ENCODE peak calls at places on chromosomes 16 and 17, in seven cellular contexts. Y is ovary, H is suprapubic skin, J is prostate gland, A is body of pancreas, K is HCT116, T is heart left ventricle. X is an unnamed sample. For H3K4me1, the result is how much of the 10 kb centered on the place peaks cover.

GRCh38 chr17:74177018-74177450 is 26.4 kb upstream of the RPL38 start:
- DNase-seq in T (no peak), H (no peak), A (no peak), J (no peak), K (no peak), Y (no peak), X (peak)

GRCh38 chr16:50613281-50613991 is 65.2 kb downstream of the NKD1 start:
- DNase-seq in T (peak), J (peak), H (no peak), A (no peak), K (no peak), Y (peak), X (no peak)

GRCh38 chr17:10072086-10072485 is 126.3 kb downstream of the GAS7 start:
- DNase-seq in H (peak), A (no peak), Y (peak), T (no peak), J (no peak), K (no peak), X (no peak)

GRCh38 chr17:61561354-61561753 is 29.7 kb downstream of the NACA2 start:
- DNase-seq in T (no peak), Y (no peak), H (no peak), K (no peak), A (no peak), J (no peak), X (no peak)

GRCh38 chr16:88365244-88365865 is 17.4 kb upstream of the ZNF469 start:
- DNase-seq in A (no peak), T (no peak), Y (no peak), J (no peak), K (no peak), H (no peak), X (peak)

GRCh38 chr17:61064087-61064951 is 335.3 kb upstream of the TBX2 start:
- DNase-seq in J (no peak), A (no peak), T (no peak), K (no peak), Y (no peak), H (no peak), X (no peak)

GRCh38 chr17:62737513-62737912 is 70.6 kb downstream of the MARCHF10 start:
- DNase-seq in Y (no peak), A (no peak), T (no peak), J (no peak), K (no peak), H (no peak), X (no peak)

GRCh38 chr17:66255112-66255511 is 25.9 kb upstream of the APOH start:
- DNase-seq in A (peak), J (peak), T (peak), Y (peak), H (no peak), K (peak), X (no peak)

GRCh38 chr16:72482695-72483094 is 310.7 kb upstream of the PMFBP1 start:
- DNase-seq in A (no peak), Y (no peak), J (no peak), T (no peak), K (no peak), H (no peak), X (no peak)

GRCh38 chr16:82231021-82231787 is 61.2 kb upstream of the MPHOSPH6 start:
- DNase-seq in H (no peak), J (peak), T (no peak), K (no peak), A (peak), Y (no peak), X (no peak)

GRCh38 chr17:38579934-38580333 is 25.8 kb downstream of the SRCIN1 start:
- DNase-seq in Y (no peak), K (no peak), T (no peak), H (no peak), J (no peak), A (peak), X (no peak)

GRCh38 chr16:85448557-85449194 is 164.4 kb upstream of the GSE1 start:
- DNase-seq in A (peak), T (no peak), H (no peak), J (no peak), Y (no peak), K (no peak), X (peak)

GRCh38 chr17:21039839-21040575 is 2.8 kb downstream of the USP22 start:
- DNase-seq in A (peak), K (peak), Y (no peak), J (no peak), T (no peak), H (no peak), X (no peak)

GRCh38 chr16:6643083-6643686 is 689.5 kb upstream of the RBFOX1 start:
- DNase-seq in T (no peak), Y (peak), A (peak), H (no peak), K (no peak), J (peak), X (no peak)

GRCh38 chr17:39473310-39473709 is 12.0 kb downstream of the CDK12 start:
- DNase-seq in Y (no peak), K (no peak), H (no peak), J (no peak), T (no peak), A (no peak), X (no peak)

GRCh38 chr17:77345260-77345910 is 204.6 kb downstream of the SEC14L1 start:
- DNase-seq in A (no peak), J (no peak), H (no peak), K (no peak), T (peak), Y (no peak), X (no peak)

GRCh38 chr16:1428511-1428910 is 2.4 kb upstream of the PERCC1 start:
- DNase-seq in H (no peak), K (no peak), Y (no peak), T (no peak), J (no peak), A (no peak), X (peak)

GRCh38 chr17:2235792-2236365 is 67.7 kb downstream of the SMG6 start:
- DNase-seq in J (no peak), Y (no peak), T (peak), K (no peak), A (peak), H (no peak), X (no peak)

GRCh38 chr16:63426275-63426870 is 1390.1 kb upstream of the CDH8 start:
- DNase-seq in H (no peak), Y (no peak), J (no peak), T (no peak), K (no peak), A (no peak), X (no peak)

GRCh38 chr17:39996789-39997188 is 16.2 kb downstream of the PSMD3 start:
- DNase-seq in J (no peak), A (no peak), T (no peak), K (no peak), H (no peak), Y (no peak), X (peak)

GRCh38 chr16:79437764-79438728 is 162.5 kb downstream of the MAF start:
- DNase-seq in K (no peak), J (no peak), T (no peak), A (peak), Y (peak), H (no peak), X (no peak)

GRCh38 chr16:1794908-1795666 is 1.6 kb upstream of the IGFALS start:
- DNase-seq in H (peak), K (no peak), A (no peak), J (peak), T (no peak), Y (no peak), X (peak)

GRCh38 chr16:82694239-82694874 is 67.6 kb downstream of the CDH13 start:
- DNase-seq in Y (no peak), H (no peak), J (no peak), A (no peak), T (no peak), K (no peak), X (no peak)

GRCh38 chr17:38889745-38890409 is 20.0 kb downstream of the LASP1 start:
- DNase-seq in H (no peak), J (no peak), K (no peak), A (no peak), T (no peak), Y (no peak), X (no peak)

GRCh38 chr16:86504315-86505184 is 5.8 kb upstream of the FOXF1 start:
- DNase-seq in T (no peak), H (no peak), A (no peak), Y (no peak), K (no peak), J (no peak), X (no peak)

GRCh38 chr17:68346448-68346847 is 55.2 kb downstream of the ARSG start:
- DNase-seq in Y (no peak), H (no peak), T (peak), K (no peak), J (no peak), A (peak), X (peak)

GRCh38 chr16:2007081-2007836 is 2.4 kb downstream of the ZNF598 start:
- DNase-seq in H (no peak), Y (no peak), K (no peak), J (no peak), A (peak), T (no peak), X (peak)

GRCh38 chr17:64118452-64118979 is 11.4 kb downstream of the ERN1 start:
- DNase-seq in T (peak), J (peak), H (no peak), K (no peak), A (peak), Y (peak), X (no peak)

GRCh38 chr16:15765880-15766279 is 90.9 kb downstream of the MYH11 start:
- DNase-seq in J (peak), H (no peak), K (peak), Y (no peak), A (peak), T (peak), X (no peak)

GRCh38 chr16:69476920-69477418 is 52.5 kb downstream of the CYB5B start:
- DNase-seq in H (no peak), Y (no peak), A (no peak), T (no peak), K (peak), J (no peak), X (no peak)

GRCh38 chr16:23668873-23669272 is 9.8 kb upstream of the PLK1 start:
- DNase-seq in K (no peak), A (no peak), T (no peak), H (no peak), J (no peak), Y (no peak), X (no peak)

GRCh38 chr17:36623281-36623680 is 21.9 kb downstream of the MRM1 start:
- DNase-seq in Y (no peak), H (no peak), J (no peak), A (no peak), T (no peak), K (no peak), X (no peak)

GRCh38 chr16:28826141-28826540 is 3.3 kb downstream of the ATXN2L start:
- DNase-seq in A (no peak), Y (no peak), H (no peak), J (no peak), K (no peak), T (no peak), X (no peak)

GRCh38 chr16:23072084-23072599 is 77.1 kb downstream of the USP31 start:
- DNase-seq in A (peak), J (peak), T (peak), Y (peak), H (peak), K (no peak), X (no peak)

GRCh38 chr16:53061701-53062159 is 6.9 kb downstream of the CHD9 start:
- DNase-seq in K (no peak), T (peak), Y (no peak), J (no peak), A (peak), H (no peak), X (peak)

GRCh38 chr17:74211141-74211928 is 2.0 kb upstream of the TTYH2 start:
- DNase-seq in H (no peak), T (no peak), J (no peak), A (no peak), K (no peak), Y (no peak), X (no peak)

GRCh38 chr17:82524540-82524939 is 5.0 kb downstream of the FOXK2 start:
- DNase-seq in Y (no peak), T (no peak), J (no peak), A (no peak), K (no peak), H (no peak), X (no peak)

GRCh38 chr17:37089998-37090397 is 141.2 kb downstream of the AATF start:
- DNase-seq in A (peak), K (no peak), J (no peak), H (no peak), T (no peak), Y (no peak), X (no peak)

GRCh38 chr17:28743243-28744103 is at the start of gene TRAF4:
- DNase-seq in H (peak), J (peak), K (peak), A (peak), Y (peak), T (peak), X (peak)

GRCh38 chr17:28745777-28746473 is 2.1 kb downstream of the TRAF4 start:
- DNase-seq in A (peak), Y (peak), J (no peak), H (no peak), K (no peak), T (no peak), X (peak)

GRCh38 chr17:28745052-28745776 is 1.4 kb downstream of the TRAF4 start:
- DNase-seq in J (peak), H (no peak), A (peak), Y (peak), K (no peak), T (peak), X (peak)

GRCh38 chr17:28744104-28744801 is 442 bp downstream of the TRAF4 start:
- DNase-seq in H (no peak), Y (peak), J (no peak), K (no peak), T (peak), A (peak), X (peak)

DNA sequence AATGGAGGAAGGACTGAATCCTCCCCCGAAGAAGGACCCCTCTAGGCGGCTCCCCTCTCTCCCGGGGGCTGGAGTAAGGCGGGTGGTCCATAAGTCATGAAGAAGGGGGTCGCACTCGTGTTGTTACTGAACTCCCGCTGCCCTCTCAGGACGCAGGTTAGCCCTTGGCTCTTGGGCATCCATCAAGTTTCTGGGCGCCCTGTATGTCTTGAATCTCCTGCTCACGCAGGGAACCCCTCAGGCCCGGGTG is 916 bp downstream of the TRAF4 start:
- DNase-seq in J (no peak), A (no peak), T (no peak), H (no peak), K (no peak), Y (no peak), X (no peak)
- H3K4me1 ChIP-seq in J (under half), A (half or more), T (under half), H (half or more), K (under half), Y (under half), X (half or more)

GRCh38 chr16:47143677-47144558 is at the start of gene NETO2:
- DNase-seq in H (peak), T (peak), K (no peak), A (peak), Y (peak), J (peak), X (peak)
- TF ChIP-seq POLR2A in H (no peak), T (no peak), K (no peak), A (no peak), Y (no peak), J (no peak), X (no peak)

GRCh38 chr17:69906306-69906705 is 168.7 kb upstream of the KCNJ16 start:
- DNase-seq in A (no peak), Y (no peak), K (no peak), T (no peak), J (no peak), H (no peak), X (no peak)
- H3K4me1 ChIP-seq in A (under half), Y (under half), K (under half), T (under half), J (under half), H (under half), X (under half)

DNA sequence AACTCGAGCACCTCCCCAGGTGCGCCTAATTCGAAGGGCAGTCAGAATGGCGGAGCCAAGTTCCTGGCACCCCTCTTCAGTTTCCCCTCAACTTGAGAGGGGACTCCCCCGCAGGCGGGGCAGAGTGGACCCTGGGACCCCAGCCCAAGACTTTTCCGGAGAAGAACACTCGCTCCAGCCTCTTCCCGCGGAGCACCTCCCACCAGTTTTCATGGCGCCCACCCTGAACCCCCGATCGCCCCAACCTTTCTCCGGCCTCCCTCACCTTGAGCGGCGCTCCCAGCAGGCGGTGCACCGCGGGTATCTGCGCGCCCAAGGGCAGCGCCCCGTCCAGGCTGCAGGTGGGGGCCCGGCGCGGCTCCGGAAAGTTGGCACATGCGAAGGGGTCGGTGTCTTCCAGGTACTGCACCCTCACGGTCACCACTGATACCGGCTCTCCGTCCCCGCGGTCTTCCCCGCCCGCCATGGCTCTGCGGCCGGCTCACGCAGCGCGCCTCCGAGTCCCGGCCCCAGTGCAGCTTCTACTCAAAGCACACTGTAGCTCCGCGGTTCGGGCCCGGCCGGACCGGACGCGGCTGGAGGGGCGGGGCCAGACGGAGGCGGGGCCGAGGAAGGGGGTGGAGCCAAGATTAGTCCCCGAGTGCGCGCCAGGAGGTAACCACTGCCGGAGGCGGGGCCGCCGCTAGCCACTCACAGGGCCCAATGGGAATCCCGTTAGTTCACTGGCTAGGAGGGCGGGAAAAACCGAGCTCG is at the start of gene FHOD1:
- DNase-seq in J (peak), A (peak), H (peak), Y (peak), K (peak), T (peak), X (peak)
- TF ChIP-seq POLR2A in J (peak), A (peak), H (no peak), Y (peak), K (peak), T (peak), X (peak)

GRCh38 chr17:17768415-17769088 is 68.2 kb downstream of the SREBF1 start:
- DNase-seq in H (no peak), J (peak), T (no peak), A (no peak), Y (no peak), K (no peak), X (no peak)
- H3K4me1 ChIP-seq in H (under half), J (under half), T (half or more), A (under half), Y (under half), K (under half), X (half or more)

GRCh38 chr17:351436-351713 is 1.2 kb downstream of the RPH3AL start:
- DNase-seq in T (no peak), H (no peak), J (no peak), A (no peak), Y (no peak), K (no peak), X (no peak)
- TF ChIP-seq POLR2A in T (no peak), H (no peak), J (no peak), A (no peak), Y (no peak), K (no peak), X (no peak)

GRCh38 chr16:66551362-66551761 is 1.0 kb upstream of the CKLF start:
- DNase-seq in A (peak), K (peak), H (no peak), Y (no peak), J (no peak), T (no peak), X (peak)

GRCh38 chr16:66554021-66554420 is 1.6 kb downstream of the CKLF start:
- DNase-seq in T (no peak), H (no peak), A (no peak), J (no peak), Y (no peak), K (no peak), X (no peak)

GRCh38 chr16:66553223-66553622 is 847 bp downstream of the CKLF start:
- DNase-seq in K (no peak), Y (no peak), T (no peak), H (no peak), A (peak), J (no peak), X (no peak)

GRCh38 chr16:66551788-66552287 is 538 bp upstream of the CKLF start:
- DNase-seq in Y (no peak), H (no peak), K (no peak), J (no peak), T (no peak), A (no peak), X (no peak)

GRCh38 chr16:66552288-66553143 is at the start of gene CKLF:
- DNase-seq in K (peak), H (peak), Y (peak), A (peak), T (peak), J (peak), X (peak)
- H3K4me1 ChIP-seq in K (under half), H (half or more), Y (under half), A (under half), T (half or more), J (under half), X (half or more)

DNA sequence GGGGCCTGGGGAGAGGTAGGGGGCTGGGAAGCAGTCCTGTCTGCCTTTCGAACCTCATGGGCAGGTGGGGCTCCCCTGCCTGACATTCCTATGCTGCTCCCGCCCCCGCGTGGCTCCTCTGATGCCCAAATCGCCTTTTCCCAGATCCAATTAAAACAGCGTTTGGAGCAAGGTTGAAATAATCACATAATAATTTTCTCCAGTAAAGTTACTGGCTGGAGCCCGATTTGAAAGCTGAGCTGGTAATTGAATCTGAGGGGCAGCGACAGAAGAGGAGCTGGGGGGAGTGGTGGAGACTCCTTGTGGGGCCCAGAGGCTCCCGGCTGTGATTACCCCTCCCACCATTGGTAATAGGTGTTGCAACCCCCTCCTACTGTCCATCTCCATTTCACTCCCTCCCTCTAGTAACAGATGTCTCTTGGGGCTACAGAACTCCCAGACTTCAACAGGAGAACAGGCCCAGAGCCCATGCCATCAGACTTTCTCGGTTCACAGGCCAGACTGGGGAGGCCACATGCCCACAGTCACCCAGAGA is 38.9 kb upstream of the C1QL1 start:
- DNase-seq in Y (no peak), H (no peak), K (no peak), J (no peak), T (no peak), A (no peak), X (no peak)
- TF ChIP-seq POLR2A in Y (no peak), H (no peak), K (no peak), J (no peak), T (no peak), A (no peak), X (no peak)

GRCh38 chr16:11677959-11678881 is 10.0 kb downstream of the SNN start:
- DNase-seq in Y (no peak), K (no peak), A (no peak), T (no peak), H (peak), J (no peak), X (no peak)

GRCh38 chr16:11677451-11677951 is 9.2 kb downstream of the SNN start:
- DNase-seq in J (no peak), Y (no peak), A (no peak), T (no peak), K (no peak), H (no peak), X (no peak)

GRCh38 chr16:11674818-11675560 is 6.7 kb downstream of the SNN start:
- DNase-seq in T (no peak), A (no peak), Y (no peak), H (no peak), J (peak), K (peak), X (no peak)

GRCh38 chr16:11675561-11676511 is 7.6 kb downstream of the SNN start:
- DNase-seq in T (no peak), J (no peak), A (peak), K (peak), Y (no peak), H (no peak), X (no peak)

GRCh38 chr16:11676799-11677198 is 8.5 kb downstream of the SNN start:
- DNase-seq in T (no peak), Y (no peak), K (no peak), A (no peak), J (peak), H (no peak), X (no peak)
- H3K4me1 ChIP-seq in T (half or more), Y (under half), K (under half), A (half or more), J (under half), H (half or more), X (half or more)